ENCODE peak calls at places on chromosomes 5 and 9, in ten cellular contexts. One of them, this sample, is unnamed.

GRCh38 chr5:154885438-154885837 is 27.0 kb downstream of the CNOT8 start:
- DNase-seq in GM23248: no peak
- DNase-seq in AG09309: no peak
- DNase-seq in lower lobe of right lung: no peak
- DNase-seq in MG63: no peak
- DNase-seq in dorsolateral prefrontal cortex: no peak
- DNase-seq in right cardiac atrium: no peak
- DNase-seq in choroid plexus epithelial cell: no peak
- DNase-seq in ovary: no peak
- DNase-seq in endothelial cell of umbilical vein: no peak
- DNase-seq in this sample: no peak

GRCh38 chr5:100840364-100840763 is 62.7 kb downstream of the ST8SIA4 start:
- DNase-seq in GM23248: peak
- DNase-seq in AG09309: peak
- DNase-seq in lower lobe of right lung: no peak
- DNase-seq in MG63: no peak
- DNase-seq in dorsolateral prefrontal cortex: no peak
- DNase-seq in right cardiac atrium: no peak
- DNase-seq in choroid plexus epithelial cell: peak
- DNase-seq in ovary: no peak
- DNase-seq in endothelial cell of umbilical vein: peak
- DNase-seq in this sample: no peak

GRCh38 chr9:38287420-38287985 is 105.0 kb upstream of the ALDH1B1 start:
- DNase-seq in GM23248: no peak
- DNase-seq in AG09309: no peak
- DNase-seq in lower lobe of right lung: no peak
- DNase-seq in MG63: no peak
- DNase-seq in dorsolateral prefrontal cortex: no peak
- DNase-seq in right cardiac atrium: no peak
- DNase-seq in choroid plexus epithelial cell: no peak
- DNase-seq in ovary: no peak
- DNase-seq in endothelial cell of umbilical vein: no peak
- DNase-seq in this sample: no peak

GRCh38 chr5:174692381-174692780 is 32.0 kb upstream of the MSX2 start:
- DNase-seq in GM23248: no peak
- DNase-seq in AG09309: no peak
- DNase-seq in lower lobe of right lung: no peak
- DNase-seq in MG63: no peak
- DNase-seq in dorsolateral prefrontal cortex: no peak
- DNase-seq in right cardiac atrium: no peak
- DNase-seq in choroid plexus epithelial cell: no peak
- DNase-seq in ovary: no peak
- DNase-seq in endothelial cell of umbilical vein: no peak
- DNase-seq in this sample: no peak

GRCh38 chr9:136660971-136661540 is 1.7 kb upstream of the EGFL7 start:
- DNase-seq in GM23248: no peak
- DNase-seq in AG09309: no peak
- DNase-seq in lower lobe of right lung: no peak
- DNase-seq in MG63: no peak
- DNase-seq in dorsolateral prefrontal cortex: no peak
- DNase-seq in right cardiac atrium: peak
- DNase-seq in choroid plexus epithelial cell: no peak
- DNase-seq in ovary: no peak
- DNase-seq in endothelial cell of umbilical vein: no peak
- DNase-seq in this sample: no peak

GRCh38 chr5:107916731-107917725 is 246.3 kb upstream of the EFNA5 start:
- DNase-seq in GM23248: no peak
- DNase-seq in AG09309: no peak
- DNase-seq in lower lobe of right lung: no peak
- DNase-seq in MG63: no peak
- DNase-seq in dorsolateral prefrontal cortex: no peak
- DNase-seq in right cardiac atrium: no peak
- DNase-seq in choroid plexus epithelial cell: no peak
- DNase-seq in ovary: no peak
- DNase-seq in endothelial cell of umbilical vein: no peak
- DNase-seq in this sample: no peak

GRCh38 chr5:905139-905642 is 12.5 kb downstream of the TRIP13 start:
- DNase-seq in GM23248: no peak
- DNase-seq in AG09309: no peak
- DNase-seq in lower lobe of right lung: peak
- DNase-seq in MG63: no peak
- DNase-seq in dorsolateral prefrontal cortex: no peak
- DNase-seq in right cardiac atrium: no peak
- DNase-seq in choroid plexus epithelial cell: no peak
- DNase-seq in ovary: no peak
- DNase-seq in endothelial cell of umbilical vein: no peak
- DNase-seq in this sample: no peak

GRCh38 chr9:123265833-123266232 is 2.6 kb downstream of the STRBP start:
- DNase-seq in GM23248: no peak
- DNase-seq in AG09309: no peak
- DNase-seq in lower lobe of right lung: no peak
- DNase-seq in MG63: no peak
- DNase-seq in dorsolateral prefrontal cortex: no peak
- DNase-seq in right cardiac atrium: no peak
- DNase-seq in choroid plexus epithelial cell: no peak
- DNase-seq in ovary: no peak
- DNase-seq in endothelial cell of umbilical vein: no peak
- DNase-seq in this sample: no peak

GRCh38 chr5:102922839-102923477 is 167.9 kb downstream of the PAM start:
- DNase-seq in GM23248: no peak
- DNase-seq in AG09309: no peak
- DNase-seq in lower lobe of right lung: no peak
- DNase-seq in MG63: no peak
- DNase-seq in dorsolateral prefrontal cortex: no peak
- DNase-seq in right cardiac atrium: no peak
- DNase-seq in choroid plexus epithelial cell: no peak
- DNase-seq in ovary: no peak
- DNase-seq in endothelial cell of umbilical vein: peak
- DNase-seq in this sample: no peak

GRCh38 chr9:92716557-92716956 is 46.6 kb upstream of the IPPK start:
- DNase-seq in GM23248: peak
- DNase-seq in AG09309: no peak
- DNase-seq in lower lobe of right lung: no peak
- DNase-seq in MG63: peak
- DNase-seq in dorsolateral prefrontal cortex: peak
- DNase-seq in right cardiac atrium: peak
- DNase-seq in choroid plexus epithelial cell: peak
- DNase-seq in ovary: peak
- DNase-seq in endothelial cell of umbilical vein: peak
- DNase-seq in this sample: no peak

GRCh38 chr5:446066-446725 is 3.2 kb downstream of the EXOC3 start:
- DNase-seq in GM23248: no peak
- DNase-seq in AG09309: no peak
- DNase-seq in lower lobe of right lung: no peak
- DNase-seq in MG63: no peak
- DNase-seq in dorsolateral prefrontal cortex: no peak
- DNase-seq in right cardiac atrium: no peak
- DNase-seq in choroid plexus epithelial cell: no peak
- DNase-seq in ovary: no peak
- DNase-seq in endothelial cell of umbilical vein: no peak
- DNase-seq in this sample: no peak

GRCh38 chr9:113168809-113169208 is 18.0 kb downstream of the SLC31A2 start:
- DNase-seq in GM23248: no peak
- DNase-seq in AG09309: no peak
- DNase-seq in lower lobe of right lung: no peak
- DNase-seq in MG63: no peak
- DNase-seq in dorsolateral prefrontal cortex: no peak
- DNase-seq in right cardiac atrium: no peak
- DNase-seq in choroid plexus epithelial cell: no peak
- DNase-seq in ovary: no peak
- DNase-seq in endothelial cell of umbilical vein: no peak
- DNase-seq in this sample: no peak

GRCh38 chr9:99606955-99607354 is 214.7 kb upstream of the NR4A3 start:
- DNase-seq in GM23248: no peak
- DNase-seq in AG09309: no peak
- DNase-seq in lower lobe of right lung: no peak
- DNase-seq in MG63: no peak
- DNase-seq in dorsolateral prefrontal cortex: no peak
- DNase-seq in right cardiac atrium: no peak
- DNase-seq in choroid plexus epithelial cell: no peak
- DNase-seq in ovary: no peak
- DNase-seq in endothelial cell of umbilical vein: no peak
- DNase-seq in this sample: no peak

GRCh38 chr5:121171834-121172233 is 679.8 kb upstream of the FTMT start:
- DNase-seq in GM23248: peak
- DNase-seq in AG09309: peak
- DNase-seq in lower lobe of right lung: no peak
- DNase-seq in MG63: no peak
- DNase-seq in dorsolateral prefrontal cortex: no peak
- DNase-seq in right cardiac atrium: no peak
- DNase-seq in choroid plexus epithelial cell: peak
- DNase-seq in ovary: no peak
- DNase-seq in endothelial cell of umbilical vein: no peak
- DNase-seq in this sample: no peak

GRCh38 chr5:69367697-69368279 is 1.5 kb downstream of the AK6 start:
- DNase-seq in GM23248: no peak
- DNase-seq in AG09309: no peak
- DNase-seq in lower lobe of right lung: no peak
- DNase-seq in MG63: no peak
- DNase-seq in dorsolateral prefrontal cortex: no peak
- DNase-seq in right cardiac atrium: no peak
- DNase-seq in choroid plexus epithelial cell: no peak
- DNase-seq in ovary: no peak
- DNase-seq in endothelial cell of umbilical vein: no peak
- DNase-seq in this sample: no peak
- H3K4me3 ChIP-seq in GM23248: peak
- H3K4me3 ChIP-seq in AG09309: peak
- H3K4me3 ChIP-seq in lower lobe of right lung: peak
- H3K4me3 ChIP-seq in MG63: peak
- H3K4me3 ChIP-seq in dorsolateral prefrontal cortex: peak
- H3K4me3 ChIP-seq in right cardiac atrium: no peak
- H3K4me3 ChIP-seq in choroid plexus epithelial cell: peak
- H3K4me3 ChIP-seq in ovary: no peak
- H3K4me3 ChIP-seq in endothelial cell of umbilical vein: peak
- H3K4me3 ChIP-seq in this sample: peak

GRCh38 chr5:92568522-92568921 is 1012.5 kb downstream of the NR2F1-AS1 start:
- DNase-seq in GM23248: no peak
- DNase-seq in AG09309: no peak
- DNase-seq in lower lobe of right lung: no peak
- DNase-seq in MG63: no peak
- DNase-seq in dorsolateral prefrontal cortex: no peak
- DNase-seq in right cardiac atrium: no peak
- DNase-seq in choroid plexus epithelial cell: no peak
- DNase-seq in ovary: no peak
- DNase-seq in endothelial cell of umbilical vein: no peak
- DNase-seq in this sample: no peak
- H3K4me3 ChIP-seq in GM23248: no peak
- H3K4me3 ChIP-seq in AG09309: no peak
- H3K4me3 ChIP-seq in lower lobe of right lung: no peak
- H3K4me3 ChIP-seq in MG63: no peak
- H3K4me3 ChIP-seq in dorsolateral prefrontal cortex: no peak
- H3K4me3 ChIP-seq in right cardiac atrium: no peak
- H3K4me3 ChIP-seq in choroid plexus epithelial cell: no peak
- H3K4me3 ChIP-seq in ovary: no peak
- H3K4me3 ChIP-seq in endothelial cell of umbilical vein: no peak
- H3K4me3 ChIP-seq in this sample: no peak

GRCh38 chr5:36300927-36301540 is 668 bp downstream of the RANBP3L start:
- DNase-seq in GM23248: peak
- DNase-seq in AG09309: no peak
- DNase-seq in lower lobe of right lung: no peak
- DNase-seq in MG63: peak
- DNase-seq in dorsolateral prefrontal cortex: no peak
- DNase-seq in right cardiac atrium: peak
- DNase-seq in choroid plexus epithelial cell: peak
- DNase-seq in ovary: no peak
- DNase-seq in endothelial cell of umbilical vein: no peak
- DNase-seq in this sample: no peak
- H3K4me3 ChIP-seq in GM23248: peak
- H3K4me3 ChIP-seq in AG09309: no peak
- H3K4me3 ChIP-seq in lower lobe of right lung: peak
- H3K4me3 ChIP-seq in MG63: no peak
- H3K4me3 ChIP-seq in dorsolateral prefrontal cortex: peak
- H3K4me3 ChIP-seq in right cardiac atrium: peak
- H3K4me3 ChIP-seq in choroid plexus epithelial cell: peak
- H3K4me3 ChIP-seq in ovary: no peak
- H3K4me3 ChIP-seq in endothelial cell of umbilical vein: no peak
- H3K4me3 ChIP-seq in this sample: no peak

GRCh38 chr5:143737073-143737472 is 74.9 kb upstream of the HMHB1 start:
- DNase-seq in GM23248: no peak
- DNase-seq in AG09309: no peak
- DNase-seq in lower lobe of right lung: no peak
- DNase-seq in MG63: no peak
- DNase-seq in dorsolateral prefrontal cortex: no peak
- DNase-seq in right cardiac atrium: no peak
- DNase-seq in choroid plexus epithelial cell: no peak
- DNase-seq in ovary: no peak
- DNase-seq in endothelial cell of umbilical vein: no peak
- DNase-seq in this sample: no peak

GRCh38 chr5:143729334-143729946 is 82.5 kb upstream of the HMHB1 start:
- DNase-seq in GM23248: no peak
- DNase-seq in AG09309: no peak
- DNase-seq in lower lobe of right lung: no peak
- DNase-seq in MG63: no peak
- DNase-seq in dorsolateral prefrontal cortex: no peak
- DNase-seq in right cardiac atrium: no peak
- DNase-seq in choroid plexus epithelial cell: no peak
- DNase-seq in ovary: no peak
- DNase-seq in endothelial cell of umbilical vein: no peak
- DNase-seq in this sample: no peak

GRCh38 chr5:143730112-143730801 is 81.7 kb upstream of the HMHB1 start:
- DNase-seq in GM23248: no peak
- DNase-seq in AG09309: no peak
- DNase-seq in lower lobe of right lung: no peak
- DNase-seq in MG63: no peak
- DNase-seq in dorsolateral prefrontal cortex: no peak
- DNase-seq in right cardiac atrium: no peak
- DNase-seq in choroid plexus epithelial cell: no peak
- DNase-seq in ovary: no peak
- DNase-seq in endothelial cell of umbilical vein: no peak
- DNase-seq in this sample: no peak

GRCh38 chr5:143734381-143734780 is 77.6 kb upstream of the HMHB1 start:
- DNase-seq in GM23248: no peak
- DNase-seq in AG09309: no peak
- DNase-seq in lower lobe of right lung: no peak
- DNase-seq in MG63: no peak
- DNase-seq in dorsolateral prefrontal cortex: no peak
- DNase-seq in right cardiac atrium: no peak
- DNase-seq in choroid plexus epithelial cell: no peak
- DNase-seq in ovary: no peak
- DNase-seq in endothelial cell of umbilical vein: no peak
- DNase-seq in this sample: no peak

DNA sequence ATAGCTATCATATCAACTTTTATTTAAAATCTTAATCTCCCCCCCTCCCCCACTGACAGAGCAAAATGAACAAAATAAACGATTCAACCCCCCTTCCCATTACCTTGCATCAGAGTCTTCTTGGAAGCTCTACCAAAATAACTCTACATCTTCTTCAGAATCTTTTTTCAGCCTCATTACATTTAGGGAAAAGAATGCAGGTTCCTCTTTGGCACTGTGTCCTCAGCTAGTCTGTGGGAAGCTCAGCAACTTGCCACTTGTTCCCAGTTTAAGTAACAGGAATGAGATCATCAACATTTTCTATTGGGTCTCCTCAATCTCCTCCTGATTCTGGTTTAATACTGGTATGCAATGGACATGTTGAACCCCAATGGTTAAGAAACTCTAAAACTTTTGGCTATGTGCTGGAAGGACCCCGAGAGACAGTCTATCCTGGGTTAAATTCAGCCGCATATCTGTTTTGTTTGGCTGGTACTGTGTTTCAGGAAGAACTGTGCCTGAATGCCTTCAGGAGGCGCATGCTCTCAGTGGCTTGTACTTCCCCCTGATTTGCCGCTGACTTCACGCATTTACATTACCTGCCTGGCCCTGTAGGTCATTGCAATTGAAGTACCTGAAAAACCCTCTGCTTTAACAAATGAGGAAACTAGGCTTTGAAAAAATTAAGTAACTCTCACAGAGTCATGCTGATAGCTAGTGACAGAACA is 78.2 kb upstream of the HMHB1 start:
- DNase-seq in GM23248: peak
- DNase-seq in AG09309: no peak
- DNase-seq in lower lobe of right lung: no peak
- DNase-seq in MG63: no peak
- DNase-seq in dorsolateral prefrontal cortex: no peak
- DNase-seq in right cardiac atrium: no peak
- DNase-seq in choroid plexus epithelial cell: peak
- DNase-seq in ovary: no peak
- DNase-seq in endothelial cell of umbilical vein: no peak
- DNase-seq in this sample: no peak
- H3K4me3 ChIP-seq in GM23248: no peak
- H3K4me3 ChIP-seq in AG09309: no peak
- H3K4me3 ChIP-seq in lower lobe of right lung: no peak
- H3K4me3 ChIP-seq in MG63: no peak
- H3K4me3 ChIP-seq in dorsolateral prefrontal cortex: peak
- H3K4me3 ChIP-seq in right cardiac atrium: no peak
- H3K4me3 ChIP-seq in choroid plexus epithelial cell: no peak
- H3K4me3 ChIP-seq in ovary: no peak
- H3K4me3 ChIP-seq in endothelial cell of umbilical vein: no peak
- H3K4me3 ChIP-seq in this sample: no peak